ENCODE peak calls at places on chromosome 22, in seven cellular contexts. H is DMS53; V is iris pigment epithelial cell; U is body of pancreas; P is NCI-H1092 treated with DMSO at 0.1 percent for 48 hours; C is HuH-7; N is stimulated activated CD4-positive, alpha-beta T cell treated with anti-CD3 and anti-CD28 coated beads, Interleukin-2, amount 100 ng/mL, for 24 hours. B is an unnamed sample.

GRCh38 chr22:27004434-27004833 is 347.0 kb downstream of the MIAT start:
- DNase-seq in H (no peak), V (no peak), U (no peak), P (no peak), C (no peak), N (no peak), B (no peak)

GRCh38 chr22:43994006-43994405 is 30.1 kb upstream of the PARVB start:
- DNase-seq in H (no peak), V (no peak), U (no peak), P (no peak), C (no peak), N (no peak), B (no peak)

GRCh38 chr22:44809456-44809855 is 57.1 kb downstream of the ARHGAP8 start:
- DNase-seq in H (no peak), V (no peak), U (no peak), P (no peak), C (no peak), N (no peak), B (no peak)

GRCh38 chr22:39524753-39525657 is 4.6 kb downstream of the ATF4 start:
- DNase-seq in H (peak; percentile 50), V (no peak), U (no peak), P (no peak), C (no peak), N (peak; percentile 21), B (no peak)

GRCh38 chr22:31496735-31497146 is 405 bp downstream of the SFI1 start:
- DNase-seq in H (peak; percentile 44), V (no peak), U (peak; percentile 23), P (no peak), C (no peak), N (peak; percentile 54), B (peak; percentile 14)

GRCh38 chr22:39396156-39396796 is 3.3 kb upstream of the TAB1 start:
- DNase-seq in H (no peak), V (no peak), U (no peak), P (no peak), C (no peak), N (no peak), B (no peak)

GRCh38 chr22:24289781-24290181 is 19.1 kb downstream of the SPECC1L start:
- DNase-seq in H (no peak), V (peak; percentile 24), U (no peak), P (no peak), C (no peak), N (no peak), B (no peak)

GRCh38 chr22:37198290-37199102 is 10.4 kb upstream of the C1QTNF6 start:
- DNase-seq in H (peak; percentile 48), V (peak; percentile 68), U (peak; percentile 79), P (peak; percentile 58), C (peak; percentile 90), N (peak; percentile 98), B (peak; percentile 91)

GRCh38 chr22:24030186-24030702 is 19.1 kb downstream of the CABIN1 start:
- DNase-seq in H (no peak), V (no peak), U (no peak), P (peak; percentile 26), C (no peak), N (no peak), B (no peak)

GRCh38 chr22:46788426-46789168 is 26.1 kb downstream of the TBC1D22A start:
- DNase-seq in H (no peak), V (no peak), U (no peak), P (no peak), C (no peak), N (no peak), B (no peak)

GRCh38 chr22:28012811-28013460 is 93.9 kb upstream of the PITPNB start:
- DNase-seq in H (no peak), V (no peak), U (no peak), P (no peak), C (no peak), N (no peak), B (no peak)

GRCh38 chr22:29691636-29692326 is 28.0 kb upstream of the CABP7 start:
- DNase-seq in H (no peak), V (no peak), U (no peak), P (peak; percentile 38), C (no peak), N (no peak), B (no peak)